ENCODE peak calls at places on chromosomes 4 and X, in seven cellular contexts. F is PC-9, I is cardiac muscle cell, R is adrenal gland, J is heart left ventricle, L is mammary epithelial cell, S is heart right ventricle. T is an unnamed sample.
A peak's percentile ranks its signal among the peaks of the same experiment; 100 is the strongest.

GRCh38 chr4:97330915-97331314 is 812.4 kb downstream of the STPG2 start:
- DNase-seq in F (no peak), I (no peak), R (no peak), J (no peak), L (no peak), S (no peak), T (no peak)

GRCh38 chr4:77600521-77601451 is 4.8 kb upstream of the CXCL13 start:
- DNase-seq in F (peak; percentile 37), I (peak; percentile 61), R (peak; percentile 40), J (no peak), L (peak; percentile 23), S (no peak), T (peak; percentile 53)

GRCh38 chr4:680931-681645 is 6.7 kb downstream of the MYL5 start:
- DNase-seq in F (no peak), I (peak; percentile 53), R (peak; percentile 82), J (peak; percentile 77), L (no peak), S (peak; percentile 75), T (no peak)

GRCh38 chr4:16231570-16232252 is 5.4 kb upstream of the TAPT1 start:
- DNase-seq in F (no peak), I (peak; percentile 39), R (no peak), J (no peak), L (no peak), S (no peak), T (no peak)

GRCh38 chr4:120771907-120772306 is 150.6 kb downstream of the PRDM5 start:
- DNase-seq in F (no peak), I (no peak), R (no peak), J (no peak), L (no peak), S (no peak), T (no peak)

GRCh38 chrX:153640736-153641574 is 6.0 kb upstream of the DUSP9 start:
- DNase-seq in F (no peak), I (no peak), R (no peak), J (peak; percentile 27), L (no peak), S (no peak), T (no peak)

GRCh38 chr4:150849016-150849415 is 166.1 kb downstream of the LRBA start:
- DNase-seq in F (peak; percentile 85), I (no peak), R (no peak), J (no peak), L (peak; percentile 70), S (no peak), T (no peak)

GRCh38 chr4:159169414-159169813 is 66.5 kb downstream of the RAPGEF2 start:
- DNase-seq in F (no peak), I (no peak), R (no peak), J (no peak), L (no peak), S (no peak), T (no peak)

GRCh38 chrX:129731228-129731627 is 7.6 kb upstream of the XPNPEP2 start:
- DNase-seq in F (no peak), I (no peak), R (no peak), J (no peak), L (no peak), S (no peak), T (no peak)

GRCh38 chr4:41209187-41209586 is 5.2 kb downstream of the APBB2 start:
- DNase-seq in F (no peak), I (peak; percentile 40), R (no peak), J (no peak), L (no peak), S (no peak), T (peak; percentile 89)

GRCh38 chr4:109972786-109973528 is 60.3 kb downstream of the EGF start:
- DNase-seq in F (no peak), I (no peak), R (no peak), J (no peak), L (no peak), S (no peak), T (peak; percentile 54)

GRCh38 chrX:8868906-8869305 is 67.7 kb upstream of the FAM9A start:
- DNase-seq in F (no peak), I (peak; percentile 50), R (no peak), J (no peak), L (peak; percentile 5), S (no peak), T (no peak)

GRCh38 chrX:128396601-128397000 is 344.4 kb upstream of the ACTRT1 start:
- DNase-seq in F (no peak), I (no peak), R (no peak), J (no peak), L (no peak), S (no peak), T (no peak)

GRCh38 chrX:118724352-118724751 is 3.1 kb upstream of the IL13RA1 start:
- DNase-seq in F (no peak), I (no peak), R (no peak), J (no peak), L (no peak), S (no peak), T (no peak)

GRCh38 chrX:16566571-16566970 is 83.4 kb upstream of the S100G start:
- DNase-seq in F (no peak), I (no peak), R (no peak), J (no peak), L (no peak), S (no peak), T (no peak)

GRCh38 chrX:114267127-114267526 is 316.8 kb upstream of the HTR2C start:
- DNase-seq in F (no peak), I (no peak), R (no peak), J (no peak), L (no peak), S (no peak), T (no peak)

GRCh38 chr4:152352645-152353116 is 183.2 kb downstream of the FBXW7 start:
- DNase-seq in F (no peak), I (peak; percentile 97), R (peak; percentile 78), J (peak; percentile 58), L (peak; percentile 98), S (peak; percentile 23), T (peak; percentile 3)

GRCh38 chr4:970046-970745 is 3.2 kb downstream of the DGKQ start:
- DNase-seq in F (peak; percentile 46), I (no peak), R (no peak), J (no peak), L (no peak), S (no peak), T (peak; percentile 28)

GRCh38 chrX:37679230-37679629 is 6.4 kb upstream of the XK start:
- DNase-seq in F (no peak), I (no peak), R (no peak), J (no peak), L (no peak), S (no peak), T (no peak)

GRCh38 chr4:153494562-153494961 is 28.4 kb downstream of the TMEM131L start:
- DNase-seq in F (no peak), I (no peak), R (no peak), J (no peak), L (peak; percentile 60), S (no peak), T (no peak)
- H3K4me1 ChIP-seq in F (peaks cover 48% of the 10 kb centered on the region), I (peaks cover 19% of the 10 kb centered on the region), R (no peaks in the 10 kb centered on the region), J (peaks cover 12% of the 10 kb centered on the region), L (peaks cover 69% of the 10 kb centered on the region), S (peaks cover 45% of the 10 kb centered on the region), T (peaks cover 6% of the 10 kb centered on the region)

GRCh38 chr4:89283226-89283974 is 24.2 kb downstream of the GPRIN3 start:
- DNase-seq in F (no peak), I (peak; percentile 54), R (no peak), J (no peak), L (peak; percentile 61), S (no peak), T (peak; percentile 59)
- H3K27ac ChIP-seq in F (no peak overlapping the region), I (no peak overlapping the region), R (no peak overlapping the region), J (no peak overlapping the region), L (no peak overlapping the region), S (peak overlapping the region; percentile 10), T (peak overlapping the region; percentile 85)

GRCh38 chr4:113636877-113637276 is 124.7 kb downstream of the CAMK2D start:
- DNase-seq in F (peak; percentile 79), I (peak; percentile 78), R (no peak), J (no peak), L (peak; percentile 53), S (no peak), T (peak; percentile 56)

GRCh38 chr4:113637823-113638691 is 123.5 kb downstream of the CAMK2D start:
- DNase-seq in F (no peak), I (no peak), R (no peak), J (no peak), L (no peak), S (no peak), T (no peak)

GRCh38 chr4:113637363-113637762 is 124.2 kb downstream of the CAMK2D start:
- DNase-seq in F (peak; percentile 40), I (peak; percentile 87), R (no peak), J (no peak), L (peak; percentile 17), S (no peak), T (no peak)

GRCh38 chr4:113635739-113636437 is 125.7 kb downstream of the CAMK2D start:
- DNase-seq in F (peak; percentile 37), I (peak; percentile 67), R (no peak), J (peak; percentile 31), L (no peak), S (no peak), T (no peak)

DNA sequence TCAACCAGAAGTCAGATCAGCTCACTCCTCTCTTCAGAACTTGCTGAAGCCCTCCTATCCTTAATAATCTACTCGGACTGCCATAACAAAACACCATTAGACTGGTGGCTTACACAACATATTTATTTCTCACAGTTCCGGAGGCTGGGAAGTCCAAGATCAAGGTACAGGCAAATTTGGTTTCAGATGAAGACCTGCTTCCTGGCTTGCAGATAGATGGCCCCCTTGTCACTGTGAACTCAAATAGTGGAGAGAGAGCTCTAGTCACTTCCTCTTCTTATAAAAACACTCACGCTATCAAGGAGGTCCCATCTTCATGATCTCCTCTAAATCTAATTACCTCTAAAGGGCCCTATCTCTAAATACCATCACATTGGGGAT is 125.1 kb downstream of the CAMK2D start:
- DNase-seq in F (no peak), I (no peak), R (no peak), J (no peak), L (no peak), S (no peak), T (peak; percentile 43)
- H3K4me1 ChIP-seq in F (peaks cover 10% of the 10 kb centered on the region), I (no peaks in the 10 kb centered on the region), R (no peaks in the 10 kb centered on the region), J (peaks cover 26% of the 10 kb centered on the region), L (peaks cover 9% of the 10 kb centered on the region), S (peaks cover 66% of the 10 kb centered on the region), T (peaks cover 10% of the 10 kb centered on the region)

GRCh38 chr4:3387154-3387942 is 54.4 kb upstream of the HGFAC start:
- DNase-seq in F (no peak), I (no peak), R (peak; percentile 17), J (no peak), L (peak; percentile 36), S (peak; percentile 12), T (no peak)

GRCh38 chr4:3385719-3386440 is 55.9 kb upstream of the HGFAC start:
- DNase-seq in F (no peak), I (no peak), R (no peak), J (no peak), L (peak; percentile 94), S (no peak), T (no peak)

GRCh38 chr4:3384771-3385701 is 56.7 kb upstream of the HGFAC start:
- DNase-seq in F (no peak), I (no peak), R (peak; percentile 58), J (peak; percentile 67), L (peak; percentile 89), S (no peak), T (peak; percentile 67)

GRCh38 chr4:3387943-3388348 is 53.8 kb upstream of the HGFAC start:
- DNase-seq in F (no peak), I (peak; percentile 27), R (peak; percentile 84), J (peak; percentile 91), L (peak; percentile 88), S (peak; percentile 88), T (peak; percentile 5)

DNA sequence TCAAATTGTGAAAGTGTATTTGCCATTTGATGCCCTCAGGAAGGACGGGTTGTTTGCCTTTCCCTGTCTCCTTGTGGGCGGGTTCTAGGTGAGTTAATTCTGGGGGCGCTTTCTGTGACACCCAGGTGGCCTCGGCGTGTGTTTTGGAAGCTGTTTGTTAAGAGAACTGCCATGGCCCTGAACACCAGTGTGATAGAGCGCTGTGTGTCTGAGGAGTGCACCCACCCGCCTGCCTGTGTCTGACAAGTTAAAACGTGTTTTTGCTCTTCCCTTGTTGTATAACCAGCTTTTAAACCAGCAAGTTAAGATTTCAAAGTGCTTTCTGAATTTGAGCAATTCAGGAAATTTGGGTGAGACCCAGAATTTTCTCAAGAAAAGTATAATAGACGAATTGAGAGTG is 55.3 kb upstream of the HGFAC start:
- DNase-seq in F (no peak), I (no peak), R (peak; percentile 19), J (no peak), L (peak; percentile 75), S (no peak), T (no peak)
- H3K27ac ChIP-seq in F (no peak overlapping the region), I (no peak overlapping the region), R (no peak overlapping the region), J (peak overlapping the region; percentile 68), L (peak overlapping the region; percentile 83), S (peak overlapping the region; percentile 87), T (no peak overlapping the region)

T was measured in small intestine.